ENCODE peak calls at places on chromosomes 11 and 22, in four cellular contexts. K, T, C and U are unnamed samples.

GRCh38 chr11:35804446-35805040 is 139.3 kb upstream of the LDLRAD3 start:
- DNase-seq in K (no peak), T (no peak), C (no peak), U (no peak)

GRCh38 chr11:110471315-110471714 is 41.6 kb downstream of the FDX1 start:
- DNase-seq in K (peak), T (peak), C (no peak), U (no peak)

GRCh38 chr22:26615149-26615548 is 2.7 kb downstream of the CRYBB1 start:
- DNase-seq in K (no peak), C (no peak), T (no peak), U (no peak)

GRCh38 chr22:45781941-45782340 is 110.3 kb downstream of the ATXN10 start:
- DNase-seq in K (peak), T (no peak), C (no peak), U (no peak)

GRCh38 chr11:46267930-46268329 is 9.5 kb upstream of the CREB3L1 start:
- DNase-seq in K (no peak), C (no peak), T (no peak), U (no peak)

GRCh38 chr11:3016861-3017260 is 24.7 kb upstream of the NAP1L4 start:
- DNase-seq in K (no peak), C (no peak), T (no peak), U (no peak)

GRCh38 chr11:59437770-59438169 is 1.5 kb downstream of the OR5A1 start:
- DNase-seq in K (no peak), T (no peak), C (no peak), U (no peak)

GRCh38 chr22:49569286-49570031 is 258.2 kb downstream of the BRD1 start:
- DNase-seq in K (no peak), C (peak), T (no peak), U (peak)

GRCh38 chr22:36423461-36424404 is 36.0 kb upstream of the MYH9 start:
- DNase-seq in C (no peak), K (no peak), T (no peak), U (no peak)

GRCh38 chr22:39149915-39150847 is 2.3 kb downstream of the CBX7 start:
- DNase-seq in C (no peak), K (no peak), T (no peak), U (no peak)

GRCh38 chr11:95445746-95446333 is 214.8 kb upstream of the SESN3 start:
- DNase-seq in C (no peak), T (no peak), K (no peak), U (no peak)

GRCh38 chr22:44263547-44263946 is 49.2 kb downstream of the SHISAL1 start:
- DNase-seq in T (no peak), C (no peak), K (no peak), U (no peak)

GRCh38 chr22:37818397-37819099 is 4.6 kb upstream of the GALR3 start:
- DNase-seq in K (peak), C (no peak), T (peak), U (no peak)
- TF ChIP-seq CTCF in K (peak), C (peak), T (peak), U (no peak)

GRCh38 chr11:68844376-68844775 is 2.7 kb upstream of the CPT1A start:
- DNase-seq in C (no peak), K (no peak), T (no peak), U (no peak)

GRCh38 chr11:68843052-68843561 is 1.4 kb upstream of the CPT1A start:
- DNase-seq in C (no peak), T (no peak), K (no peak), U (no peak)

GRCh38 chr11:68844801-68845200 is 3.1 kb upstream of the CPT1A start:
- DNase-seq in C (no peak), K (no peak), T (no peak), U (no peak)

GRCh38 chr11:68842427-68843051 is 823 bp upstream of the CPT1A start:
- DNase-seq in C (no peak), T (no peak), K (no peak), U (no peak)

DNA sequence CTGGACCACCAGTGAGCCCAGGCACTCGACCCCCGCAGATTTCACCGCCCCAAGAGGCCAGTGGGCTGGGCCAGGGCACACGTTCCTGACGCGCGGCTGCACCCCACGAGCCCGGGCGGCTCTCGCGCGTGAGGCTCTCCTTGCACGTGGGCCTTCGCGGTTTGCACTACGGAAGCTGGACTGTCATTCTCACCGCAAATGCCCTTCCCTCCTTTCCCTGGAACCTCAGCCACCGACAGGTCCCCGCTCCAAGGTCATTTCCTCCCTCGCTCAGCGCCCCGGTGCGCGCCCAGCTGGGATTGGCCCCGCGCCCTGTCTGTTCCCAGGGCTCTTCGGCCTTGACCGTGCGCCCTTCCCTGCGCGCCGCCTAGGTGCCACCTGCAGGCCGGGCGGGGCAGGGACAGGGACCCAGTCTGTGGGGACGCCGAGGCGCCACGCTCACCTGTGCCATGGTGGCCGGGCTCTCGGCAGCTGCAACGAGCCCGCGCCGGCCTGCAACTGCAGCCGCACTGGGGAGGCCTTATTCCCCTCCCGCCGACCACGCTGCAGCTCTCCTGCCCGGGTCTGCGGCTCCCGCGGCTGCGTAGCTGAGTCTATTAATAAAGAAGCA is 2.1 kb upstream of the CPT1A start:
- DNase-seq in C (no peak), K (peak), T (no peak), U (no peak)
- TF ChIP-seq CTCF in C (peak), K (peak), T (peak), U (no peak)

GRCh38 chr11:104905271-104905670 is 7.0 kb upstream of the CASP12 start:
- DNase-seq in K (no peak), C (no peak), T (no peak), U (no peak)
- TF ChIP-seq CTCF in K (no peak), C (no peak), T (peak), U (no peak)

GRCh38 chr11:12914401-12914912 is 94.7 kb upstream of the RASSF10 start:
- DNase-seq in C (no peak), K (no peak), T (peak), U (no peak)
- TF ChIP-seq CTCF in C (no peak), K (peak), T (peak), U (peak)

DNA sequence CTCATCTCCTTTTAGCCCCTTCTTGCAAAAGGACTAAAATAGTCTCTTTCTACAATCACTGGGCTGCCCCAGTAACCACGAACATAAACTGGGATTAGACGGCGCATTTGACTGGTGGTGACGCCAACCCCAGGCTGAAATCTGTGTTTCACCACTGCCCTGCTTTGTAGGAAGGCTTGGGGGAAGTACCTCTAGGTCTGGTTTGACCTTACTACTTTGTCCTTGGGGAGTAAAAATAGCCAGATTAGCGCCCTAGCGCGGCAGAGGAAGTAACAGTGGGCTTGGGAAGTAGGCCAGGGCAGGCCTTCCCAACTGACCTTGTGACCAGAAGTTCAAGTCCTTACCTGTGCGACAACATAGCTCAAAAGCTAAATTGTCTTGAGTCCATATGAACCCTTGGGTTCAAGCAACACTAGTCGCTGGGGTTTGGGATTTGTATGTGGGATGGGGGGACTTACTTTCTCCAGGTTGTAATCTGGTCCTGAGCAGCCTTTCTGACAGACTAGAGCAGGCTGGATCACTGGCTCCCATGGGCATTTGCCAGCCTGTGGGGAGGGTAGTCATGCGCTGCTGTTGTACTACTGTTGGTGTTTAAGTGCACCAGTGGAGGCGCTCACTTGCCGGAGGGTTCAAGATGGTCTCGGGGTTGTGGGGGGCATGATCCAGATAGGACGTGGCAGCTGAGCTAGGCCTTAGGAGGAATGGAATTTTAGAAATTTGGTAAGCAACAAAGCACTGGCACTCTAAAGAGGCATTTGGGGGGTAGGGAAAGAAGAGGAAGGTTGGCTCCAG is 953 bp upstream of the PACS1 start:
- DNase-seq in K (peak), C (no peak), T (peak), U (no peak)
- TF ChIP-seq CTCF in K (peak), C (peak), T (peak), U (no peak)

GRCh38 chr22:19107730-19108074 is 14.5 kb downstream of the DGCR2 start:
- DNase-seq in T (no peak), K (no peak), C (no peak), U (no peak)

GRCh38 chr22:19106886-19107729 is 15.1 kb downstream of the DGCR2 start:
- DNase-seq in C (peak), K (no peak), T (no peak), U (no peak)

GRCh38 chr22:19105456-19105855 is 16.8 kb downstream of the DGCR2 start:
- DNase-seq in C (peak), T (no peak), K (no peak), U (no peak)

GRCh38 chr22:19103881-19104821 is 18.1 kb downstream of the DGCR2 start:
- DNase-seq in K (no peak), T (no peak), C (peak), U (no peak)

GRCh38 chr22:19105867-19106802 is 16.1 kb downstream of the DGCR2 start:
- DNase-seq in K (no peak), C (peak), T (no peak), U (no peak)
- TF ChIP-seq CTCF in K (peak), C (no peak), T (peak), U (no peak)